ENCODE peak calls at places on chromosomes 12 and 14, in seven cellular contexts. R is uterus, M is suprapubic skin, N is Panc1, F is breast epithelium, I is endodermal cell, K is stomach. P is an unnamed sample. For H3K27me3 and H3K36me3, the result is how much of the 10 kb centered on the place peaks cover.

GRCh38 chr14:72558721-72559120 is 335.2 kb downstream of the DPF3 start:
- DNase-seq in I (no peak), F (no peak), K (no peak), R (no peak), N (no peak), M (no peak), P (no peak)

GRCh38 chr14:61051046-61051445 is 70.0 kb downstream of the SLC38A6 start:
- DNase-seq in R (no peak), K (no peak), N (no peak), F (no peak), I (no peak), M (no peak), P (no peak)

GRCh38 chr12:28057856-28058615 is 85.5 kb upstream of the PTHLH start:
- DNase-seq in K (no peak), R (no peak), M (no peak), I (no peak), F (no peak), N (no peak), P (no peak)

GRCh38 chr14:86510503-86510902 is 980.6 kb downstream of the FLRT2 start:
- DNase-seq in N (no peak), I (no peak), F (no peak), R (peak), K (no peak), M (no peak), P (no peak)

GRCh38 chr14:53927171-53927570 is 29.5 kb downstream of the BMP4 start:
- DNase-seq in K (no peak), M (no peak), F (no peak), N (no peak), I (no peak), R (no peak), P (no peak)

GRCh38 chr12:51177897-51178296 is 5.0 kb upstream of the TFCP2 start:
- DNase-seq in F (no peak), N (no peak), R (no peak), M (no peak), K (no peak), I (no peak), P (no peak)

GRCh38 chr14:102280376-102280962 is 24.5 kb downstream of the MOK start:
- DNase-seq in N (no peak), R (no peak), I (no peak), F (no peak), K (no peak), M (no peak), P (no peak)

GRCh38 chr14:87944987-87945604 is 47.9 kb downstream of the GALC start:
- DNase-seq in N (peak), K (no peak), R (no peak), F (no peak), I (no peak), M (no peak), P (no peak)

GRCh38 chr12:62686938-62687337 is 220.3 kb downstream of the MON2 start:
- DNase-seq in F (no peak), N (no peak), K (no peak), R (no peak), M (no peak), I (no peak), P (no peak)

GRCh38 chr12:108846320-108846719 is 11.1 kb downstream of the SSH1 start:
- DNase-seq in K (no peak), I (no peak), R (no peak), M (no peak), N (no peak), F (no peak), P (no peak)

GRCh38 chr12:109725321-109726105 is 11.9 kb downstream of the FAM222A start:
- DNase-seq in I (peak), N (no peak), M (no peak), R (no peak), K (no peak), F (no peak), P (no peak)

GRCh38 chr12:107236824-107237467 is 143.6 kb upstream of the CRY1 start:
- DNase-seq in M (no peak), R (no peak), K (no peak), F (no peak), I (no peak), N (no peak), P (no peak)

GRCh38 chr14:93302688-93303581 is 29.9 kb downstream of the BTBD7 start:
- DNase-seq in N (no peak), I (no peak), F (no peak), R (no peak), M (no peak), K (no peak), P (no peak)

GRCh38 chr12:122399592-122400373 is 22.7 kb downstream of the CLIP1 start:
- DNase-seq in I (peak), F (peak), M (peak), R (peak), K (peak), N (peak), P (peak)

GRCh38 chr12:109291531-109292341 is 17.3 kb downstream of the FOXN4 start:
- DNase-seq in F (no peak), I (peak), M (no peak), N (no peak), R (no peak), K (peak), P (peak)

GRCh38 chr14:20489093-20489994 is 16.0 kb upstream of the RNASE10 start:
- DNase-seq in M (no peak), N (no peak), R (no peak), F (no peak), K (no peak), I (no peak), P (no peak)

GRCh38 chr12:96445743-96446655 is 43.4 kb upstream of the CFAP54 start:
- DNase-seq in F (no peak), I (no peak), K (no peak), R (no peak), M (no peak), N (no peak), P (no peak)

GRCh38 chr14:94056579-94057308 is 24.3 kb downstream of the DDX24 start:
- DNase-seq in M (no peak), I (no peak), K (no peak), N (no peak), R (no peak), F (no peak), P (peak)

GRCh38 chr12:65881348-65881961 is 57.2 kb downstream of the HMGA2 start:
- DNase-seq in R (peak), I (no peak), F (no peak), N (no peak), M (no peak), K (peak), P (no peak)

GRCh38 chr12:75438052-75438754 is 42.4 kb upstream of the GLIPR1 start:
- DNase-seq in R (no peak), M (no peak), K (no peak), I (peak), F (no peak), N (no peak), P (no peak)

GRCh38 chr14:102540310-102541028 is 30.9 kb upstream of the ANKRD9 start:
- DNase-seq in M (no peak), K (no peak), F (no peak), R (no peak), I (peak), N (no peak), P (no peak)

GRCh38 chr12:115964626-115965025 is 312.9 kb downstream of the MED13L start:
- DNase-seq in R (no peak), I (no peak), N (no peak), F (no peak), K (no peak), M (no peak), P (no peak)

GRCh38 chr14:80037349-80037748 is 174.0 kb downstream of the DIO2 start:
- DNase-seq in R (no peak), M (no peak), I (no peak), N (no peak), F (no peak), K (no peak), P (no peak)

GRCh38 chr14:74258705-74259035 is 19.4 kb downstream of the VSX2 start:
- DNase-seq in I (peak), M (no peak), F (no peak), R (no peak), N (no peak), K (no peak), P (no peak)

GRCh38 chr14:55756078-55756477 is 176.1 kb downstream of the KTN1 start:
- DNase-seq in R (no peak), M (no peak), I (no peak), F (no peak), N (no peak), K (no peak), P (no peak)

GRCh38 chr12:27733052-27733656 is 22.5 kb downstream of the MRPS35 start:
- DNase-seq in F (no peak), R (peak), M (no peak), N (no peak), I (peak), K (no peak), P (no peak)

GRCh38 chr14:99800781-99801180 is 7.6 kb downstream of the EML1 start:
- DNase-seq in M (no peak), I (no peak), F (no peak), R (no peak), N (no peak), K (no peak), P (no peak)

GRCh38 chr12:6953417-6954315 is 2.5 kb downstream of the PTPN6 start:
- DNase-seq in K (peak), M (peak), F (no peak), N (no peak), I (peak), R (no peak), P (peak)

GRCh38 chr14:97058589-97058988 is 261.4 kb downstream of the VRK1 start:
- DNase-seq in K (no peak), F (no peak), R (no peak), N (no peak), M (no peak), I (no peak), P (no peak)

GRCh38 chr14:74008843-74009499 is 10.1 kb downstream of the ENTPD5 start:
- DNase-seq in N (no peak), R (no peak), F (no peak), I (no peak), K (no peak), M (no peak), P (no peak)

DNA sequence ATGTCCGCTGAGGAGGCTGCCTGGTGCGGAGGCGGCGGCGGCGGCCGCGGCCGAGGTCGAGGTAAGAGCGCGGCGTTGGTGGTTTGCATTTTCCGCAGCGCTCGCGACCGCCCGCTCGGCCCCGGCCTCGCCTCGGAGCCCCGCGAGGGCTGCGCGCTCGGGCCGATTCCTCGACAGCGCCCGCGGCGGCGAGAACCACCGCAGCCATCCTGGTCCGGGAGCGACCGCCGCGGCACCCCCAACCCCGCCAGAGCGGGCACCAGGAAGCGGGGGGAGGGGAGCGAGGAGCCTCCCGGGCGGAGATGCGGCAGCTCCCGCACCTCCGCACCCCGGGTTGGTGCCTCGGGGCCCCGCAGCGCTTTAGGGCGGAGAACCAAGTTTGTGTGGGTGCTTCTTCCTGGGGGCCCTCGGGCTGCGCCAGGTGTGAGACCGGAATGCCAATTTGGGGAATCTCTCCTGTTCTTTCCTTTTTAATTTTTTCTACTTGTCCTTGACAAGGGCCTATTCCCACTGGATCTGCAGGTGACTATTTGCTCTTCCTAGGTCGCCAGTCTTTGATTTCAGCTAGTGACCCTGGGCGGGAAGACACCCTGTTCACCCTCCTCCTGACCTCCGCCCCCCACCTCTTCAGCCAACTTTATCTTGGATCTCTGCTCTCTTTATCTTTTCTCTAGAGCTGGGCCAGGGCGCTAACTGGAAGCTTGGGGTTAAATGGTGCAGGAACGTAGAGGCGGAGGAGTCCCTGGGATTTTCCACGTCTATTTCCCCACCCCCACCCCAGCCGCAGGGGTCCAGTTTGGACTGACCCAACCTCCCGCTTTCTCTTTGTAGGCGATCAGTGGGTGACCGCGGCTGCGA is at the start of gene SOCS2:
- DNase-seq in R (peak), M (no peak), N (no peak), F (no peak), I (peak), K (peak), P (no peak)
- TF ChIP-seq CTCF in R (no peak), M (no peak), N (no peak), F (no peak), I (no peak), K (no peak), P (no peak)

GRCh38 chr12:113479193-113479577 is 7.5 kb upstream of the LHX5 start:
- DNase-seq in R (no peak), I (peak), N (no peak), K (no peak), F (no peak), M (no peak), P (no peak)

GRCh38 chr12:113479578-113480335 is 8.1 kb upstream of the LHX5 start:
- DNase-seq in N (no peak), F (no peak), M (no peak), R (no peak), K (no peak), I (peak), P (no peak)

GRCh38 chr12:113477171-113477841 is 5.6 kb upstream of the LHX5 start:
- DNase-seq in N (no peak), F (no peak), R (no peak), K (no peak), I (peak), M (no peak), P (no peak)

GRCh38 chr12:113477842-113478215 is 6.2 kb upstream of the LHX5 start:
- DNase-seq in I (no peak), N (no peak), F (no peak), M (no peak), R (no peak), K (no peak), P (no peak)

DNA sequence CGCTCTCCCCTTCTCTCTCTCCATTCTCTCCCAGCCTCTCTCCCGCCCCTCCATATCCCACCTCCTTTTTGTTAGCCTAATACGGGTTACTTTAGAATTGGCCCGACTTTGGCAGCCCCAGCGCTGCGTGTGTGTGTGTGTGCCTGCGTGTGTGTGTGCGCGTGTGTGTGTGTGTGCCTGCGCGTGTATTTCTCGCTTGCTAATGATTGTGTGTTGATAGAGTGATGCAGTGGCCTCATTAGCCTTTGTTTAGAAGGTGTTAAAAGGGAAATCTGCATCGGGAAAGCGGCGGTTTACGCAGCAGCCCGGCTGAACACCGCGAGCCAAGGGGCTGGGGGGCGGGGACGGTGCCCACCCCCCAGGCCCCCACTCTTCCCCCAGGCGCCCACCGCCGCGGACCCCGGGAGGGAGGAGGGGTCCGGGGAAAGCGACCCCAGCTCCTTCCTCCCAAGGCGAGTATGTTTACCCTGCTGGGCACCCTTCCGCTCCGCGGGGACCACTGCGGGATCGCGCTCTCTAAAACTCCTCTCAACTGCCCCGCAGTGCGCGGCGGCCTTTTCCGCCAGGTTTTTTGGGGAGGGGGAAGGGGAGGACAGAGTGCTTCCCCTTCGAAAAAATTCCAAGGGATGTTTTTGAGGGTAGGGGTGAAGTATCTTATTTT is 6.8 kb upstream of the LHX5 start:
- DNase-seq in I (peak), F (no peak), N (no peak), M (no peak), K (no peak), R (no peak), P (no peak)
- H3K27me3 ChIP-seq in I (half or more), F (under half), N (half or more), M (half or more), K (half or more), R (under half), P (under half)

GRCh38 chr14:67757175-67757574 is 55.5 kb downstream of the RDH12 start:
- DNase-seq in M (no peak), K (no peak), R (no peak), F (no peak), I (no peak), N (no peak), P (no peak)
- H3K36me3 ChIP-seq in M (half or more), K (half or more), R (under half), F (under half), I (half or more), N (under half), P (under half)

GRCh38 chr14:70339039-70339438 is 20.4 kb downstream of the COX16 start:
- DNase-seq in M (no peak), N (no peak), I (no peak), K (no peak), R (no peak), F (no peak), P (no peak)

GRCh38 chr14:70338550-70338949 is 20.9 kb downstream of the COX16 start:
- DNase-seq in K (no peak), M (no peak), R (no peak), I (no peak), F (no peak), N (no peak), P (no peak)

GRCh38 chr14:70343141-70343540 is 16.3 kb downstream of the COX16 start:
- DNase-seq in M (no peak), R (no peak), K (no peak), F (no peak), I (no peak), N (no peak), P (no peak)

DNA sequence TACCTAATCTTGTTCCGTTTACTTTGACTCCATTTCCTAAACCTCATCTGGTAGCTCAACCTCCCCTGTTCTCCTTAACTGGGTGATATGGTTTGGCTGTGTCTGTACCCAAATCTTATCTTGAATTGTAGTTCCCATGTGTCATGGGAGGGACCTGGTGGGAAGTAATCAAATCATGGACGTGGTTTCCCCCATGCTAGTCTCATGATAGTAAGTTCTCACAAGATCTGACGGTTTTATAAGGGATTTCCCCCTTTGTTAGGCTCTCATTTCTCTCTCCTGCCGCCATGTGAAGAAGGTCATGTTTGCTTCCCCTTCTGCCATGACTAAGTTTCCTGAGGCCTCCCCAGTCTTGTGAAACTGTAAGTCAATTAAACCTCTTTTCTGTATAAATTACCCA is 19.5 kb downstream of the COX16 start:
- DNase-seq in R (no peak), N (no peak), M (no peak), I (no peak), F (no peak), K (no peak), P (no peak)
- TF ChIP-seq CTCF in R (no peak), N (no peak), M (no peak), I (no peak), F (no peak), K (no peak), P (no peak)

GRCh38 chr12:128337456-128338160 is 70.6 kb downstream of the TMEM132C start:
- DNase-seq in I (peak), K (no peak), R (no peak), N (no peak), F (no peak), M (no peak), P (no peak)

GRCh38 chr12:128339669-128340068 is 72.7 kb downstream of the TMEM132C start:
- DNase-seq in K (no peak), I (no peak), N (no peak), M (no peak), F (no peak), R (no peak), P (no peak)

GRCh38 chr12:128339121-128339520 is 72.2 kb downstream of the TMEM132C start:
- DNase-seq in K (no peak), M (no peak), N (no peak), F (no peak), R (peak), I (peak), P (no peak)

GRCh38 chr12:128336506-128336905 is 69.5 kb downstream of the TMEM132C start:
- DNase-seq in M (no peak), I (no peak), R (no peak), N (no peak), F (no peak), K (no peak), P (no peak)

GRCh38 chr12:128338344-128338743 is 71.4 kb downstream of the TMEM132C start:
- DNase-seq in K (no peak), I (peak), N (no peak), R (no peak), M (no peak), F (no peak), P (no peak)
- H3K27me3 ChIP-seq in K (under half), I (under half), N (under half), R (under half), M (under half), F (under half), P (under half)

DNA sequence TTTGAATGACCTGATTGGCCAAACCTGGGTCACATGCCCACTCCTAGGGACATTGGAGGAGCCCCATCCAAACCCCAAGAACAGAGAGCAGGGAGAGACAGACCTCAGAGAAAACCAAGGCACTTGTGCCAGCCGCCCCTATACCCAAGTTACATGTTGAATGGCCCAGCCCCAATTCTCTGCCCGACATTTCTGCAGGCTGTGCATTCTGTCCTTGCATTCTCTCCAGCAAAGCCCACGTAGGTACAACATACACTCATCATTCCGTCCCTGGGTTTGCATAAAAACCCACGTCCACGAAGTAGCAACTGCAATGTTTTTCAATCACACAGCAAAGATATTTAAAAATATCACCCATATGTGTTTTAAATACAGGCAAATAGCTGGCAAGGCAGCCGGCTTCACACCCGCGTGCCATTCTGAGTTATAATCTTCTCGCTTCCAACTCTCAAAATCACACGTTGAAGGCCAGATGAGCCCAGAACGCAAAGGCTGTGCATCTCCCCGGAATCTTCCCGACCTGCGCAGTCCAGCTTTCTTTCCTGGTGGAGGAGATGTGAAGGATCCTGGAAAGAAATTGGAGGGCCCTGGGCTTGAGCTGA is 91.7 kb upstream of the MYL2 start:
- DNase-seq in M (no peak), I (no peak), K (no peak), R (no peak), F (no peak), N (no peak), P (no peak)
- H3K36me3 ChIP-seq in M (under half), I (under half), K (under half), R (under half), F (under half), N (under half), P (under half)

GRCh38 chr14:106208794-106209193 is 682.4 kb downstream of the TMEM121 start:
- DNase-seq in M (no peak), I (no peak), K (no peak), F (no peak), N (no peak), R (no peak), P (no peak)

GRCh38 chr14:106207316-106207715 is 680.9 kb downstream of the TMEM121 start:
- DNase-seq in K (no peak), N (no peak), F (no peak), R (no peak), I (no peak), M (no peak), P (no peak)

GRCh38 chr14:106211489-106211888 is 685.1 kb downstream of the TMEM121 start:
- DNase-seq in M (no peak), K (no peak), F (no peak), R (no peak), N (no peak), I (no peak), P (no peak)

GRCh38 chr14:106209745-106210144 is 683.4 kb downstream of the TMEM121 start:
- DNase-seq in K (no peak), I (no peak), N (no peak), F (no peak), R (no peak), M (no peak), P (no peak)

GRCh38 chr14:106210650-106211049 is 684.3 kb downstream of the TMEM121 start:
- DNase-seq in I (no peak), R (no peak), M (no peak), K (no peak), N (no peak), F (no peak), P (no peak)
- TF ChIP-seq CTCF in I (no peak), R (no peak), M (no peak), K (no peak), N (peak), F (no peak), P (no peak)

P was measured in lung.